ENCODE peak calls at places on chromosomes 4 and X, in seven cellular contexts. One of them, this sample, is unnamed.

GRCh38 chr4:73053076-73053475 is 16.4 kb downstream of the COX18 start:
- DNase-seq in stomach: no peak
- DNase-seq in tibial nerve: no peak
- DNase-seq in HCT116: no peak
- DNase-seq in nephron progenitor cell: no peak
- DNase-seq in HFF-Myc: no peak
- DNase-seq in CD4-positive, alpha-beta T cell: no peak
- DNase-seq in this sample: no peak

GRCh38 chr4:94488667-94489066 is 36.9 kb downstream of the PDLIM5 start:
- DNase-seq in CD4-positive, alpha-beta T cell: no peak
- DNase-seq in nephron progenitor cell: no peak
- DNase-seq in HCT116: no peak
- DNase-seq in tibial nerve: no peak
- DNase-seq in stomach: no peak
- DNase-seq in HFF-Myc: peak; percentile 88
- DNase-seq in this sample: no peak

GRCh38 chr4:147496500-147496899 is 15.6 kb downstream of the EDNRA start:
- DNase-seq in tibial nerve: no peak
- DNase-seq in HCT116: no peak
- DNase-seq in CD4-positive, alpha-beta T cell: no peak
- DNase-seq in stomach: no peak
- DNase-seq in nephron progenitor cell: no peak
- DNase-seq in HFF-Myc: no peak
- DNase-seq in this sample: no peak

GRCh38 chr4:1153567-1154090 is 18.8 kb downstream of the SPON2 start:
- DNase-seq in CD4-positive, alpha-beta T cell: no peak
- DNase-seq in HFF-Myc: no peak
- DNase-seq in HCT116: no peak
- DNase-seq in tibial nerve: no peak
- DNase-seq in nephron progenitor cell: no peak
- DNase-seq in stomach: no peak
- DNase-seq in this sample: no peak

GRCh38 chrX:106378616-106379015 is 210.5 kb downstream of the PWWP3B start:
- DNase-seq in stomach: no peak
- DNase-seq in tibial nerve: no peak
- DNase-seq in HFF-Myc: no peak
- DNase-seq in nephron progenitor cell: no peak
- DNase-seq in CD4-positive, alpha-beta T cell: no peak
- DNase-seq in HCT116: no peak
- DNase-seq in this sample: no peak

GRCh38 chrX:22095306-22095705 is 63.2 kb downstream of the PHEX start:
- DNase-seq in stomach: no peak
- DNase-seq in CD4-positive, alpha-beta T cell: no peak
- DNase-seq in tibial nerve: peak; percentile 51
- DNase-seq in HCT116: no peak
- DNase-seq in nephron progenitor cell: peak; percentile 4
- DNase-seq in HFF-Myc: no peak
- DNase-seq in this sample: no peak

GRCh38 chr4:54539500-54540029 is 118.2 kb upstream of the KIT start:
- DNase-seq in tibial nerve: no peak
- DNase-seq in HFF-Myc: no peak
- DNase-seq in CD4-positive, alpha-beta T cell: no peak
- DNase-seq in HCT116: no peak
- DNase-seq in stomach: peak; percentile 74
- DNase-seq in nephron progenitor cell: peak; percentile 86
- DNase-seq in this sample: no peak

GRCh38 chr4:123877561-123877960 is 481.0 kb downstream of the SPRY1 start:
- DNase-seq in HFF-Myc: no peak
- DNase-seq in stomach: peak; percentile 51
- DNase-seq in nephron progenitor cell: no peak
- DNase-seq in tibial nerve: no peak
- DNase-seq in CD4-positive, alpha-beta T cell: no peak
- DNase-seq in HCT116: no peak
- DNase-seq in this sample: no peak

GRCh38 chr4:5165419-5166369 is 114.4 kb downstream of the STK32B start:
- DNase-seq in stomach: no peak
- DNase-seq in HCT116: no peak
- DNase-seq in CD4-positive, alpha-beta T cell: no peak
- DNase-seq in nephron progenitor cell: no peak
- DNase-seq in tibial nerve: no peak
- DNase-seq in HFF-Myc: peak; percentile 16
- DNase-seq in this sample: peak; percentile 64

GRCh38 chrX:105744291-105744690 is 78.0 kb upstream of the NRK start:
- DNase-seq in stomach: no peak
- DNase-seq in nephron progenitor cell: no peak
- DNase-seq in HCT116: no peak
- DNase-seq in CD4-positive, alpha-beta T cell: no peak
- DNase-seq in HFF-Myc: no peak
- DNase-seq in tibial nerve: no peak
- DNase-seq in this sample: no peak

GRCh38 chr4:7120341-7120740 is 52.5 kb upstream of the GRPEL1 start:
- DNase-seq in tibial nerve: no peak
- DNase-seq in stomach: no peak
- DNase-seq in HFF-Myc: peak; percentile 21
- DNase-seq in HCT116: peak; percentile 16
- DNase-seq in nephron progenitor cell: no peak
- DNase-seq in CD4-positive, alpha-beta T cell: no peak
- DNase-seq in this sample: no peak

GRCh38 chrX:97547873-97548578 is 664.3 kb downstream of the RPA4 start:
- DNase-seq in tibial nerve: no peak
- DNase-seq in nephron progenitor cell: no peak
- DNase-seq in HFF-Myc: no peak
- DNase-seq in stomach: no peak
- DNase-seq in CD4-positive, alpha-beta T cell: no peak
- DNase-seq in HCT116: peak; percentile 2
- DNase-seq in this sample: no peak

GRCh38 chr4:169649545-169650226 is 29.3 kb downstream of the CLCN3 start:
- DNase-seq in HCT116: no peak
- DNase-seq in stomach: peak; percentile 38
- DNase-seq in tibial nerve: no peak
- DNase-seq in HFF-Myc: no peak
- DNase-seq in CD4-positive, alpha-beta T cell: no peak
- DNase-seq in nephron progenitor cell: no peak
- DNase-seq in this sample: no peak

GRCh38 chrX:7272301-7272700 is 124.3 kb upstream of the PUDP start:
- DNase-seq in tibial nerve: no peak
- DNase-seq in stomach: no peak
- DNase-seq in nephron progenitor cell: no peak
- DNase-seq in HFF-Myc: no peak
- DNase-seq in CD4-positive, alpha-beta T cell: no peak
- DNase-seq in HCT116: no peak
- DNase-seq in this sample: no peak

GRCh38 chrX:21674430-21675186 is 16.5 kb upstream of the KLHL34 start:
- DNase-seq in HFF-Myc: no peak
- DNase-seq in stomach: no peak
- DNase-seq in tibial nerve: no peak
- DNase-seq in HCT116: no peak
- DNase-seq in CD4-positive, alpha-beta T cell: no peak
- DNase-seq in nephron progenitor cell: no peak
- DNase-seq in this sample: no peak

GRCh38 chrX:1440506-1440905 is 12.2 kb downstream of the ASMTL start:
- DNase-seq in CD4-positive, alpha-beta T cell: no peak
- DNase-seq in stomach: no peak
- DNase-seq in HFF-Myc: no peak
- DNase-seq in tibial nerve: no peak
- DNase-seq in nephron progenitor cell: no peak
- DNase-seq in HCT116: no peak
- DNase-seq in this sample: no peak

GRCh38 chr4:7907142-7907541 is 32.5 kb downstream of the AFAP1 start:
- DNase-seq in HFF-Myc: no peak
- DNase-seq in HCT116: no peak
- DNase-seq in CD4-positive, alpha-beta T cell: no peak
- DNase-seq in stomach: no peak
- DNase-seq in tibial nerve: no peak
- DNase-seq in nephron progenitor cell: no peak
- DNase-seq in this sample: no peak

GRCh38 chr4:173883821-173884220 is 353.8 kb upstream of the HAND2 start:
- DNase-seq in nephron progenitor cell: no peak
- DNase-seq in CD4-positive, alpha-beta T cell: no peak
- DNase-seq in HCT116: no peak
- DNase-seq in stomach: no peak
- DNase-seq in HFF-Myc: no peak
- DNase-seq in tibial nerve: no peak
- DNase-seq in this sample: no peak

GRCh38 chrX:2464677-2465166 is 36.1 kb downstream of the DHRSX start:
- DNase-seq in tibial nerve: no peak
- DNase-seq in HCT116: peak; percentile 99
- DNase-seq in stomach: no peak
- DNase-seq in nephron progenitor cell: no peak
- DNase-seq in HFF-Myc: no peak
- DNase-seq in CD4-positive, alpha-beta T cell: no peak
- DNase-seq in this sample: no peak

GRCh38 chrX:7083468-7084396 is 63.8 kb upstream of the STS start:
- DNase-seq in tibial nerve: no peak
- DNase-seq in stomach: no peak
- DNase-seq in nephron progenitor cell: no peak
- DNase-seq in CD4-positive, alpha-beta T cell: peak; percentile 54
- DNase-seq in HCT116: peak; percentile 23
- DNase-seq in HFF-Myc: peak; percentile 82
- DNase-seq in this sample: no peak

GRCh38 chr4:109052699-109053656 is 249.5 kb downstream of the COL25A1 start:
- DNase-seq in stomach: no peak
- DNase-seq in nephron progenitor cell: no peak
- DNase-seq in tibial nerve: no peak
- DNase-seq in HFF-Myc: no peak
- DNase-seq in CD4-positive, alpha-beta T cell: no peak
- DNase-seq in HCT116: no peak
- DNase-seq in this sample: no peak

GRCh38 chrX:146396409-146396808 is 413.2 kb upstream of the CXorf51B start:
- DNase-seq in HCT116: no peak
- DNase-seq in stomach: no peak
- DNase-seq in tibial nerve: no peak
- DNase-seq in HFF-Myc: no peak
- DNase-seq in CD4-positive, alpha-beta T cell: no peak
- DNase-seq in nephron progenitor cell: no peak
- DNase-seq in this sample: no peak
- TF ChIP-seq CTCF in HCT116: no peak
- TF ChIP-seq CTCF in stomach: no peak
- TF ChIP-seq CTCF in tibial nerve: no peak
- TF ChIP-seq CTCF in HFF-Myc: no peak
- TF ChIP-seq CTCF in CD4-positive, alpha-beta T cell: no peak
- TF ChIP-seq CTCF in nephron progenitor cell: no peak
- TF ChIP-seq CTCF in this sample: no peak

GRCh38 chr4:83486457-83487129 is 1.7 kb upstream of the ABRAXAS1 start:
- DNase-seq in CD4-positive, alpha-beta T cell: no peak
- DNase-seq in tibial nerve: no peak
- DNase-seq in HCT116: no peak
- DNase-seq in stomach: no peak
- DNase-seq in nephron progenitor cell: no peak
- DNase-seq in HFF-Myc: no peak
- DNase-seq in this sample: no peak

GRCh38 chr4:83489711-83490326 is 4.9 kb upstream of the ABRAXAS1 start:
- DNase-seq in HCT116: no peak
- DNase-seq in stomach: no peak
- DNase-seq in HFF-Myc: no peak
- DNase-seq in nephron progenitor cell: no peak
- DNase-seq in tibial nerve: no peak
- DNase-seq in CD4-positive, alpha-beta T cell: no peak
- DNase-seq in this sample: no peak

GRCh38 chr4:83490876-83491450 is 6.1 kb upstream of the ABRAXAS1 start:
- DNase-seq in HFF-Myc: peak; percentile 6
- DNase-seq in tibial nerve: no peak
- DNase-seq in CD4-positive, alpha-beta T cell: no peak
- DNase-seq in stomach: no peak
- DNase-seq in nephron progenitor cell: no peak
- DNase-seq in HCT116: peak; percentile 42
- DNase-seq in this sample: peak; percentile 26
- TF ChIP-seq CTCF in HFF-Myc: peak; percentile 82
- TF ChIP-seq CTCF in tibial nerve: peak; percentile 30
- TF ChIP-seq CTCF in CD4-positive, alpha-beta T cell: peak; percentile 85
- TF ChIP-seq CTCF in stomach: peak; percentile 35
- TF ChIP-seq CTCF in nephron progenitor cell: peak; percentile 97
- TF ChIP-seq CTCF in HCT116: peak; percentile 73
- TF ChIP-seq CTCF in this sample: peak; percentile 64

GRCh38 chr4:16139066-16139945 is 55.5 kb upstream of the PROM1 start:
- DNase-seq in HCT116: no peak
- DNase-seq in HFF-Myc: no peak
- DNase-seq in tibial nerve: no peak
- DNase-seq in nephron progenitor cell: no peak
- DNase-seq in stomach: no peak
- DNase-seq in CD4-positive, alpha-beta T cell: no peak
- DNase-seq in this sample: no peak

GRCh38 chr4:16133406-16133805 is 49.6 kb upstream of the PROM1 start:
- DNase-seq in nephron progenitor cell: no peak
- DNase-seq in HFF-Myc: no peak
- DNase-seq in tibial nerve: no peak
- DNase-seq in stomach: no peak
- DNase-seq in CD4-positive, alpha-beta T cell: no peak
- DNase-seq in HCT116: no peak
- DNase-seq in this sample: no peak

GRCh38 chr4:16136771-16137170 is 52.9 kb upstream of the PROM1 start:
- DNase-seq in stomach: no peak
- DNase-seq in nephron progenitor cell: no peak
- DNase-seq in CD4-positive, alpha-beta T cell: no peak
- DNase-seq in HCT116: no peak
- DNase-seq in tibial nerve: no peak
- DNase-seq in HFF-Myc: no peak
- DNase-seq in this sample: no peak

GRCh38 chr4:16140520-16141249 is 56.9 kb upstream of the PROM1 start:
- DNase-seq in HCT116: peak; percentile 75
- DNase-seq in HFF-Myc: peak; percentile 70
- DNase-seq in tibial nerve: peak; percentile 33
- DNase-seq in stomach: peak; percentile 79
- DNase-seq in nephron progenitor cell: no peak
- DNase-seq in CD4-positive, alpha-beta T cell: no peak
- DNase-seq in this sample: no peak

DNA sequence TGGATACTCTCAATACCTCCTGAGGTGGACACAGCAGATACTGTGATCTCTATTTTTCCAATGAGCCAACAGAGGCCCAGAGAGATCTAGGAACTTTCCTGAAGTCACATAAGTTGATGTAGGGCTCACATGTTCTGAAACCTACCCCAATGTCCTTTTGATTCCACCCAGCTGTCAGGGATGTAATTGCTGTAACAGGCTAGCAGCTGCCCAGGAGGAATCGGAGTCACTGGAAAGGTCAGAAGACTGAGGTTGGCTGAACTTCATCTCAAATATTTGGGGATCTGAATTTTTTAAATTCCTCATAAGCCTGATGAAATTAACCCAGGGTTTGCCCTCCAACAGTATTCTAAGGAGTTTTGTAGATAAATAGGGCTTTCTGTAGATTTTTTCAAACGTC is 52.5 kb upstream of the PROM1 start:
- DNase-seq in CD4-positive, alpha-beta T cell: no peak
- DNase-seq in HFF-Myc: no peak
- DNase-seq in HCT116: no peak
- DNase-seq in stomach: no peak
- DNase-seq in tibial nerve: no peak
- DNase-seq in nephron progenitor cell: no peak
- DNase-seq in this sample: no peak
- TF ChIP-seq CTCF in CD4-positive, alpha-beta T cell: no peak
- TF ChIP-seq CTCF in HFF-Myc: no peak
- TF ChIP-seq CTCF in HCT116: no peak
- TF ChIP-seq CTCF in stomach: no peak
- TF ChIP-seq CTCF in tibial nerve: no peak
- TF ChIP-seq CTCF in nephron progenitor cell: no peak
- TF ChIP-seq CTCF in this sample: no peak

GRCh38 chr4:86564795-86565194 is 29.3 kb upstream of the PTPN13 start:
- DNase-seq in stomach: no peak
- DNase-seq in nephron progenitor cell: no peak
- DNase-seq in tibial nerve: no peak
- DNase-seq in HFF-Myc: peak; percentile 44
- DNase-seq in HCT116: no peak
- DNase-seq in CD4-positive, alpha-beta T cell: no peak
- DNase-seq in this sample: no peak

GRCh38 chr4:86565641-86566040 is 28.5 kb upstream of the PTPN13 start:
- DNase-seq in CD4-positive, alpha-beta T cell: no peak
- DNase-seq in HCT116: no peak
- DNase-seq in nephron progenitor cell: no peak
- DNase-seq in stomach: no peak
- DNase-seq in HFF-Myc: no peak
- DNase-seq in tibial nerve: no peak
- DNase-seq in this sample: no peak

GRCh38 chr4:86569103-86569870 is 24.8 kb upstream of the PTPN13 start:
- DNase-seq in stomach: no peak
- DNase-seq in HCT116: no peak
- DNase-seq in HFF-Myc: no peak
- DNase-seq in nephron progenitor cell: no peak
- DNase-seq in CD4-positive, alpha-beta T cell: no peak
- DNase-seq in tibial nerve: no peak
- DNase-seq in this sample: no peak
- TF ChIP-seq CTCF in stomach: no peak
- TF ChIP-seq CTCF in HCT116: no peak
- TF ChIP-seq CTCF in HFF-Myc: no peak
- TF ChIP-seq CTCF in nephron progenitor cell: no peak
- TF ChIP-seq CTCF in CD4-positive, alpha-beta T cell: no peak
- TF ChIP-seq CTCF in tibial nerve: no peak
- TF ChIP-seq CTCF in this sample: no peak

This sample was measured in D721Med.